ENCODE peak calls at places on chromosome 16, in seven cellular contexts. B, V, E, X, O, U and Q are unnamed samples. For H3K27me3, the result is how much of the 10 kb centered on the place peaks cover.

GRCh38 chr16:47049901-47050583 is 76.6 kb upstream of the DNAJA2 start:
- DNase-seq in B (no peak), V (no peak), E (no peak), X (no peak), O (no peak), U (no peak), Q (no peak)

GRCh38 chr16:10519929-10520868 is 60.2 kb downstream of the EMP2 start:
- DNase-seq in B (no peak), V (peak), E (no peak), X (no peak), O (no peak), U (no peak), Q (no peak)

GRCh38 chr16:21523411-21524067 is 75.8 kb upstream of the METTL9 start:
- DNase-seq in B (no peak), V (peak), E (no peak), X (no peak), O (no peak), U (no peak), Q (no peak)

GRCh38 chr16:47388705-47389104 is 72.2 kb downstream of the ITFG1 start:
- DNase-seq in B (peak), V (no peak), E (no peak), X (no peak), O (no peak), U (no peak), Q (no peak)

GRCh38 chr16:65119905-65120341 is 1.9 kb downstream of the CDH11 start:
- DNase-seq in B (no peak), V (no peak), E (no peak), X (no peak), O (no peak), U (no peak), Q (no peak)

GRCh38 chr16:78762222-78762621 is 662.8 kb downstream of the WWOX start:
- DNase-seq in B (no peak), V (no peak), E (no peak), X (no peak), O (no peak), U (no peak), Q (no peak)

GRCh38 chr16:51938861-51939260 is 608.1 kb downstream of the TOX3 start:
- DNase-seq in B (no peak), V (no peak), E (no peak), X (no peak), O (no peak), U (no peak), Q (no peak)

GRCh38 chr16:88378836-88379693 is 3.7 kb upstream of the ZNF469 start:
- DNase-seq in B (no peak), V (no peak), E (no peak), X (no peak), O (no peak), U (peak), Q (no peak)

GRCh38 chr16:66524601-66525164 is 25.2 kb downstream of the TK2 start:
- DNase-seq in B (peak), V (no peak), E (no peak), X (peak), O (no peak), U (no peak), Q (no peak)

GRCh38 chr16:80387308-80387921 is 153.4 kb upstream of the DYNLRB2 start:
- DNase-seq in B (peak), V (no peak), E (no peak), X (no peak), O (no peak), U (no peak), Q (no peak)

GRCh38 chr16:83113317-83113716 is 486.5 kb downstream of the CDH13 start:
- DNase-seq in B (peak), V (peak), E (peak), X (no peak), O (no peak), U (peak), Q (no peak)

GRCh38 chr16:79451196-79451816 is 149.2 kb downstream of the MAF start:
- DNase-seq in B (no peak), V (no peak), E (no peak), X (peak), O (no peak), U (no peak), Q (no peak)

GRCh38 chr16:66690106-66690847 is 6.3 kb downstream of the CMTM4 start:
- DNase-seq in B (no peak), V (peak), E (no peak), X (no peak), O (no peak), U (no peak), Q (no peak)

GRCh38 chr16:380837-381787 is 666 bp downstream of the PGAP6 start:
- DNase-seq in B (peak), V (no peak), E (peak), X (no peak), O (no peak), U (peak), Q (no peak)

GRCh38 chr16:75758215-75758614 is 31.9 kb upstream of the CPHXL start:
- DNase-seq in B (no peak), V (no peak), E (no peak), X (no peak), O (no peak), U (no peak), Q (no peak)

GRCh38 chr16:56793504-56793903 is 63.6 kb downstream of the NUP93 start:
- DNase-seq in B (peak), V (peak), E (no peak), X (no peak), O (no peak), U (no peak), Q (no peak)

GRCh38 chr16:47061204-47061603 is 82.5 kb downstream of the NETO2 start:
- DNase-seq in B (no peak), V (no peak), E (no peak), X (no peak), O (no peak), U (no peak), Q (no peak)

GRCh38 chr16:24216961-24217360 is 39.2 kb upstream of the CACNG3 start:
- DNase-seq in B (no peak), V (no peak), E (no peak), X (no peak), O (no peak), U (no peak), Q (no peak)

GRCh38 chr16:75254359-75254837 is 3.0 kb upstream of the BCAR1 start:
- DNase-seq in B (no peak), V (no peak), E (no peak), X (no peak), O (no peak), U (peak), Q (no peak)

GRCh38 chr16:79295746-79296145 is 304.8 kb downstream of the MAF start:
- DNase-seq in B (no peak), V (no peak), E (no peak), X (no peak), O (no peak), U (no peak), Q (no peak)

GRCh38 chr16:82264781-82265180 is 94.8 kb upstream of the MPHOSPH6 start:
- DNase-seq in B (no peak), V (no peak), E (no peak), X (no peak), O (no peak), U (no peak), Q (no peak)

GRCh38 chr16:3599922-3600321 is 11.5 kb downstream of the SLX4 start:
- DNase-seq in B (no peak), V (no peak), E (no peak), X (no peak), O (no peak), U (no peak), Q (no peak)

GRCh38 chr16:80346160-80346632 is 194.6 kb upstream of the DYNLRB2 start:
- DNase-seq in B (no peak), V (no peak), E (no peak), X (peak), O (no peak), U (no peak), Q (no peak)

GRCh38 chr16:55662641-55663040 is 6.9 kb downstream of the SLC6A2 start:
- DNase-seq in B (no peak), V (no peak), E (no peak), X (no peak), O (no peak), U (no peak), Q (no peak)

GRCh38 chr16:89114159-89114981 is 20.7 kb downstream of the ACSF3 start:
- DNase-seq in B (no peak), V (no peak), E (no peak), X (no peak), O (no peak), U (no peak), Q (no peak)

GRCh38 chr16:68764866-68765265 is 27.8 kb downstream of the CDH1 start:
- DNase-seq in B (peak), V (no peak), E (no peak), X (no peak), O (no peak), U (no peak), Q (no peak)

DNA sequence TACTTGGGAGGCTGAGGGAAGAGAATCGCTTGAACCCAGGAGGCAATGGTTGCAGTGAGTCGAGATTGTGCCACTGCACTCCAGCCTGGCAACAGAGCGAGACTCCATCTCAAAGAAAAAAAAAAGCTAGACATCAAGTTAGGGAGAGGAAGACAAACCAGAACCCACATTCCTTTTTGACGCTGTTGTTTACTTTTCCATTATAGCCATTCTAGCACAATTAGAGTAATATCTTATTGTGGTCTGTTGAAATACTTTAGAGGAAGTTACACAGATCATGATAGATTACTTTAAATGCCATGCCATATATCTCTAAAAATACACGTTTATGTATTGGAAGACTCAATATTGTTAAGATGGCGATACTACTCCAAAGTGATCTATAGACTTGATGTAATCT is 16.5 kb upstream of the ABCC1 start:
- DNase-seq in B (no peak), V (no peak), E (no peak), X (no peak), O (no peak), U (no peak), Q (no peak)
- TF ChIP-seq SIN3A in B (no peak), V (no peak), E (no peak), X (no peak), O (no peak), U (no peak), Q (no peak)

DNA sequence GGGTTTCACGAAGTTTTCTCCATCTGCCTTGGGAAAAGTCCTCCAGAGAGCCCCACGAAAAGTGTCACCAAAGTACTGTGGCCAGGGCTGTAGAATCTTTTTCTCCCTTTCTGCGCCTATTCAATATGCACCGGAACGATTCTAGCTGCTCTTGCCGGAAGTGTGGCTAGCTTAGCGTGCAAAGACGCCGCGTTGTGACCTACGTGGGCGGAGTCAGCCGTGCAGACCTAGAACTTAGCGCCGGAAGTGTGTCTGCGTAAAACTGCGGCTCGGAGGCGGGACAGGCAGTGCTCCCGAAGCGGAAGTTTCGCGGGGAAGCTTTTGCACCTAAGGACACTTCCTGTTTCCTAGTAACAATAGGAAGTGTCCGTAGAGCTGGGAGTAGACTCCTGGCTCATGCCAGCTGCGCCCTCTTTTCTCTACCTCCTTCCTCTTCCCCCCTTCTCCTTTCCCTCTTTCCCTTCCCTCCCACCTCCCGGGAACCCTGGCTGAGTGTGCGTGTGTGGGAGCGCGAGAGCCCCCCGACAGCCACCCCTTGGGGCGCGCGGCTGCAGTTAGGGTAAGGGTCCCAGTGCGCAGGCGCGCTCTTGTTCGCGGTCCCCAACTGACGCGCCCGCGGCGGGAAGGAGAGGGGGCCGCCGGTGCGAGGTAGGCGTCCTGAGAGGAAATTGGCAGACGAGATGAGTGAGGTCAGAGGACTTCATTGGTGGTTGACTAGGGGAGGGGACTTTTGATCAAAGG is at the start of the genes ZNF646 and ZNF668:
- DNase-seq in B (peak), V (peak), E (peak), X (peak), O (peak), U (peak), Q (peak)
- H3K27me3 ChIP-seq in B (under half), V (under half), E (under half), X (under half), O (under half), U (under half), Q (under half)

GRCh38 chr16:85105475-85105874 is 6.8 kb downstream of the CIBAR2 start:
- DNase-seq in B (no peak), V (no peak), E (no peak), X (no peak), O (no peak), U (no peak), Q (no peak)
- TF ChIP-seq SIN3A in B (no peak), V (no peak), E (no peak), X (no peak), O (no peak), U (no peak), Q (no peak)

GRCh38 chr16:87229230-87230192 is 87.7 kb downstream of the C16orf95 start:
- DNase-seq in B (no peak), V (no peak), E (no peak), X (no peak), O (no peak), U (no peak), Q (no peak)
- H3K27me3 ChIP-seq in B (under half), V (under half), E (under half), X (under half), O (under half), U (under half), Q (under half)

GRCh38 chr16:85935957-85936760 is 37.2 kb downstream of the IRF8 start:
- DNase-seq in B (no peak), V (no peak), E (no peak), X (peak), O (no peak), U (no peak), Q (no peak)
- TF ChIP-seq SIN3A in B (no peak), V (no peak), E (no peak), X (peak), O (no peak), U (no peak), Q (no peak)